ENCODE peak calls at places on chromosomes 16 and 17, in four cellular contexts. I is CD4-positive, alpha-beta memory T cell; T is left lung; B is PC-3. K is an unnamed sample.
A peak's percentile ranks its signal among the peaks of the same experiment; 100 is the strongest.

GRCh38 chr16:30665830-30666190 is 7.6 kb downstream of the FBRS start:
- DNase-seq in I (no peak), T (no peak), B (no peak), K (no peak)

GRCh38 chr16:560221-560700 is at the start of gene PRR35:
- DNase-seq in B (no peak), T (no peak), I (no peak), K (no peak)

GRCh38 chr17:29358421-29358820 is 31.7 kb upstream of the TAOK1 start:
- DNase-seq in B (no peak), I (no peak), T (no peak), K (peak; percentile 4)

GRCh38 chr16:72400257-72401078 is 228.5 kb upstream of the PMFBP1 start:
- DNase-seq in I (peak; percentile 1), B (peak; percentile 58), T (no peak), K (peak; percentile 86)

GRCh38 chr16:53805747-53806146 is 101.8 kb downstream of the FTO start:
- DNase-seq in T (no peak), I (no peak), B (no peak), K (peak; percentile 50)

GRCh38 chr17:8320262-8320661 is 10.2 kb downstream of the ARHGEF15 start:
- DNase-seq in I (no peak), B (no peak), T (no peak), K (no peak)

GRCh38 chr17:67506966-67507365 is 129.9 kb downstream of the PITPNC1 start:
- DNase-seq in B (peak; percentile 52), I (no peak), T (no peak), K (peak; percentile 27)

GRCh38 chr17:17462048-17462824 is 14.6 kb upstream of the MED9 start:
- DNase-seq in B (peak; percentile 16), T (no peak), I (no peak), K (no peak)

GRCh38 chr16:47244206-47244605 is 100.5 kb upstream of the NETO2 start:
- DNase-seq in B (no peak), I (no peak), T (no peak), K (no peak)

GRCh38 chr16:2196162-2196980 is at the start of gene CASKIN1:
- DNase-seq in I (no peak), T (no peak), B (peak; percentile 14), K (peak; percentile 71)

GRCh38 chr16:79756571-79756970 is 156.0 kb upstream of the MAF start:
- DNase-seq in B (no peak), I (no peak), T (no peak), K (no peak)

GRCh38 chr16:81748476-81749198 is 30.5 kb upstream of the PLCG2 start:
- DNase-seq in T (no peak), B (no peak), I (no peak), K (peak; percentile 73)

GRCh38 chr17:78839762-78840529 is 668 bp downstream of the USP36 start:
- DNase-seq in T (peak; percentile 46), I (peak; percentile 66), B (peak; percentile 43), K (peak; percentile 67)

GRCh38 chr17:10384175-10384574 is 11.4 kb upstream of the MYH13 start:
- DNase-seq in T (no peak), B (no peak), I (no peak), K (peak; percentile 60)

GRCh38 chr17:48444531-48445247 is 14.7 kb upstream of the SKAP1 start:
- DNase-seq in T (no peak), I (no peak), B (no peak), K (no peak)

GRCh38 chr16:1494129-1494640 is 1.0 kb downstream of the TELO2 start:
- DNase-seq in T (no peak), B (peak; percentile 60), I (no peak), K (peak; percentile 84)

GRCh38 chr16:82034981-82035612 is at the start of gene HSD17B2:
- DNase-seq in I (no peak), T (no peak), B (peak; percentile 80), K (peak; percentile 47)

GRCh38 chr17:77744268-77744988 is 214.1 kb upstream of the TNRC6C start:
- DNase-seq in T (peak; percentile 15), B (no peak), I (no peak), K (peak; percentile 36)

GRCh38 chr17:7856840-7857723 is at the start of gene NAA38:
- DNase-seq in B (peak; percentile 97), I (peak; percentile 97), T (peak; percentile 98), K (peak; percentile 100)

GRCh38 chr17:57420674-57421392 is 164.5 kb downstream of the MSI2 start:
- DNase-seq in T (no peak), B (no peak), I (no peak), K (no peak)

GRCh38 chr17:71748872-71749271 is 371.9 kb upstream of the SOX9 start:
- DNase-seq in B (no peak), T (no peak), I (no peak), K (no peak)

GRCh38 chr17:77834170-77835115 is 124.1 kb upstream of the TNRC6C start:
- DNase-seq in B (peak; percentile 87), I (no peak), T (peak; percentile 83), K (peak; percentile 95)

GRCh38 chr17:81092518-81093095 is 57.7 kb downstream of the BAIAP2 start:
- DNase-seq in I (no peak), T (no peak), B (no peak), K (no peak)
- H3K27me3 ChIP-seq in I (no peaks in the 10 kb centered on the region), T (no peaks in the 10 kb centered on the region), B (no peaks in the 10 kb centered on the region), K (no peaks in the 10 kb centered on the region)

GRCh38 chr17:39099686-39100293 is 51.6 kb downstream of the PLXDC1 start:
- DNase-seq in T (no peak), B (no peak), I (no peak), K (no peak)
- H3K4me1 ChIP-seq in T (peaks cover 13% of the 10 kb centered on the region), B (no peaks in the 10 kb centered on the region), I (peaks cover 46% of the 10 kb centered on the region), K (peaks cover 8% of the 10 kb centered on the region)

GRCh38 chr16:51133691-51134090 is 17.4 kb downstream of the SALL1 start:
- DNase-seq in I (no peak), B (no peak), T (no peak), K (peak; percentile 60)

GRCh38 chr16:51131619-51132018 is 19.5 kb downstream of the SALL1 start:
- DNase-seq in T (no peak), B (no peak), I (no peak), K (no peak)

GRCh38 chr16:51134269-51134812 is 16.7 kb downstream of the SALL1 start:
- DNase-seq in I (no peak), T (no peak), B (no peak), K (peak; percentile 84)

GRCh38 chr16:51133130-51133529 is 17.9 kb downstream of the SALL1 start:
- DNase-seq in B (no peak), I (no peak), T (no peak), K (peak; percentile 79)

DNA sequence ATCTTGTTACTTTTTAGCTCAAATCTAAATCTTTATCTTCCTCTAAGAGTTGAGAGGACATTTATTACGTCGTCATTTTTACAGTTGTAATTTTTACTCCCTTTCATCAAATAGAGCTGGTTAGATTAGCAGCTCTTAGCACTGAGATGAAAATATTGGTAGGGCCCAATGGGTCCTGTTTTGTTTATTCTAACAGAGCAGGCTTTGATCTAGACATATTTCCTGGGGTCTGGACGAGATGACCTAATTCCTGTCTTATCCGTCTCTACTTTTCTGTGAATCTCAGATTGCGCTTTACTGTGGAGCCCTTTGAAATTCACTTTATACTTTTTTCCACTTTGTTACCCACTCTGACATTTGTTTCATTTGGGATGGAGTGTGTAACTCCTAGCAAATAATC is 18.6 kb downstream of the SALL1 start:
- DNase-seq in B (no peak), T (no peak), I (no peak), K (no peak)
- H3K27me3 ChIP-seq in B (no peaks in the 10 kb centered on the region), T (peaks cover 17% of the 10 kb centered on the region), I (no peaks in the 10 kb centered on the region), K (no peaks in the 10 kb centered on the region)

GRCh38 chr17:70702683-70703255 is 533.4 kb downstream of the KCNJ2 start:
- DNase-seq in I (no peak), T (no peak), B (no peak), K (no peak)
- H3K4me1 ChIP-seq in I (no peaks in the 10 kb centered on the region), T (no peaks in the 10 kb centered on the region), B (no peaks in the 10 kb centered on the region), K (no peaks in the 10 kb centered on the region)

GRCh38 chr16:3960049-3960809 is 79.7 kb upstream of the CREBBP start:
- DNase-seq in T (no peak), B (no peak), I (no peak), K (no peak)
- H3K27me3 ChIP-seq in T (no peaks in the 10 kb centered on the region), B (no peaks in the 10 kb centered on the region), I (no peaks in the 10 kb centered on the region), K (no peaks in the 10 kb centered on the region)

GRCh38 chr16:89323120-89323960 is 105.8 kb downstream of the ZNF778 start:
- DNase-seq in I (no peak), T (no peak), B (no peak), K (no peak)
- H3K4me1 ChIP-seq in I (peaks cover 97% of the 10 kb centered on the region), T (peaks cover 41% of the 10 kb centered on the region), B (peaks cover 77% of the 10 kb centered on the region), K (peaks cover 22% of the 10 kb centered on the region)